ENCODE peak calls at places on chromosome 19, in four cellular contexts. Y is fibroblast of pulmonary artery, Z is Right ventricle myocardium superior, O is HT1080. Q is an unnamed sample.

GRCh38 chr19:5623397-5624153 is 692 bp downstream of the SAFB start:
- DNase-seq in Y (no peak), Z (no peak), O (no peak), Q (peak)

GRCh38 chr19:15195381-15195964 is 5.3 kb downstream of the NOTCH3 start:
- DNase-seq in Y (peak), Z (peak), O (no peak), Q (no peak)

GRCh38 chr19:40620161-40620485 is 19.0 kb downstream of the LTBP4 start:
- DNase-seq in Y (no peak), Z (no peak), O (no peak), Q (no peak)

GRCh38 chr19:39046037-39046821 is 13.9 kb upstream of the FBXO27 start:
- DNase-seq in Y (no peak), Z (no peak), O (peak), Q (no peak)

GRCh38 chr19:38878575-38879399 is 712 bp upstream of the RINL start:
- DNase-seq in Y (no peak), Z (no peak), O (no peak), Q (no peak)

GRCh38 chr19:24140099-24140498 is 53.1 kb downstream of the ZNF254 start:
- DNase-seq in Y (peak), Z (no peak), O (peak), Q (no peak)

GRCh38 chr19:23407597-23407996 is 12.3 kb upstream of the ZNF91 start:
- DNase-seq in Y (no peak), Z (no peak), O (no peak), Q (no peak)

GRCh38 chr19:8814176-8814575 is 17.9 kb downstream of the ZNF558 start:
- DNase-seq in Y (no peak), Z (no peak), O (no peak), Q (no peak)

GRCh38 chr19:19464339-19465098 is 50.8 kb downstream of the TSSK6 start:
- DNase-seq in Y (peak), Z (no peak), O (no peak), Q (no peak)

GRCh38 chr19:5228490-5228889 is 112.1 kb downstream of the PTPRS start:
- DNase-seq in Y (no peak), Z (no peak), O (no peak), Q (no peak)

GRCh38 chr19:41426952-41427646 is at the start of gene B3GNT8:
- DNase-seq in Y (peak), Z (peak), O (no peak), Q (peak)

GRCh38 chr19:14480695-14481069 is 5.5 kb upstream of the PTGER1 start:
- DNase-seq in Y (no peak), Z (no peak), O (no peak), Q (no peak)

GRCh38 chr19:49387936-49388372 is at the start of gene KASH5:
- DNase-seq in Y (peak), Z (peak), O (peak), Q (peak)

GRCh38 chr19:43774103-43774939 is 6.5 kb downstream of the KCNN4 start:
- DNase-seq in Y (peak), Z (peak), O (no peak), Q (no peak)

GRCh38 chr19:46972301-46972700 is 47.3 kb upstream of the NPAS1 start:
- DNase-seq in Y (peak), Z (peak), O (no peak), Q (no peak)

GRCh38 chr19:10863107-10863700 is 8.1 kb upstream of the CARM1 start:
- DNase-seq in Y (no peak), Z (no peak), O (peak), Q (no peak)

GRCh38 chr19:38834104-38834490 is 2.5 kb upstream of the ECH1 start:
- DNase-seq in Y (no peak), Z (no peak), O (no peak), Q (no peak)

GRCh38 chr19:10291554-10292205 is 1.9 kb downstream of the ICAM5 start:
- DNase-seq in Y (no peak), Z (no peak), O (no peak), Q (no peak)

GRCh38 chr19:15453091-15453498 is 3.3 kb upstream of the WIZ start:
- DNase-seq in Y (no peak), Z (no peak), O (no peak), Q (no peak)

GRCh38 chr19:52936151-52936957 is 13.1 kb upstream of the ZNF888 start:
- DNase-seq in Y (no peak), Z (no peak), O (no peak), Q (no peak)

GRCh38 chr19:1168877-1169791 is 4.9 kb downstream of the SBNO2 start:
- DNase-seq in Y (peak), Z (no peak), O (peak), Q (no peak)

GRCh38 chr19:43504426-43505185 is at the start of gene PHLDB3:
- DNase-seq in Y (no peak), Z (peak), O (no peak), Q (peak)

GRCh38 chr19:14479309-14479984 is 4.3 kb upstream of the PTGER1 start:
- DNase-seq in Y (no peak), Z (no peak), O (no peak), Q (no peak)

GRCh38 chr19:424546-424945 is 15.6 kb upstream of the C2CD4C start:
- DNase-seq in Y (no peak), Z (no peak), O (no peak), Q (no peak)

GRCh38 chr19:2494447-2495129 is 18.7 kb downstream of the GADD45B start:
- DNase-seq in Y (peak), Z (peak), O (no peak), Q (peak)

GRCh38 chr19:21109116-21109515 is 27.1 kb downstream of the ZNF714 start:
- DNase-seq in Y (peak), Z (no peak), O (no peak), Q (no peak)